ENCODE peak calls at places on chromosome 5, in ten cellular contexts. L is fibroblast of pulmonary artery; D is dorsolateral prefrontal cortex; B is H1; H is upper lobe of right lung; P is iPS DF 19.7; G is CD4-positive, alpha-beta memory T cell; U is Right ventricle myocardium superior; X is HTR-8/SVneo; Z is stromal cell of bone marrow. M is an unnamed sample.

GRCh38 chr5:1374680-1375055 is 29.8 kb upstream of the CLPTM1L start:
- DNase-seq in L (no peak), D (no peak), B (no peak), H (no peak), P (no peak), G (no peak), U (no peak), X (no peak), Z (peak), M (no peak)

GRCh38 chr5:154756871-154757646 is 1.9 kb downstream of the LARP1 start:
- DNase-seq in L (peak), D (peak), B (no peak), H (peak), P (no peak), G (no peak), U (peak), X (no peak), Z (no peak), M (peak)

GRCh38 chr5:174737335-174737734 is 13.0 kb downstream of the MSX2 start:
- DNase-seq in L (no peak), D (no peak), B (no peak), H (no peak), P (no peak), G (no peak), U (no peak), X (no peak), Z (no peak), M (no peak)

GRCh38 chr5:66169534-66169933 is 25.4 kb downstream of the SREK1 start:
- DNase-seq in L (no peak), D (no peak), B (no peak), H (no peak), P (no peak), G (peak), U (no peak), X (no peak), Z (no peak), M (no peak)

GRCh38 chr5:132971483-132972435 is 8.3 kb upstream of the AFF4 start:
- DNase-seq in L (peak), D (no peak), B (no peak), H (no peak), P (no peak), G (no peak), U (no peak), X (no peak), Z (no peak), M (no peak)

GRCh38 chr5:151077419-151077818 is 3.4 kb downstream of the TNIP1 start:
- DNase-seq in L (no peak), D (no peak), B (no peak), H (no peak), P (no peak), G (no peak), U (no peak), X (no peak), Z (no peak), M (no peak)

GRCh38 chr5:142800776-142801494 is 30.8 kb downstream of the ARHGAP26 start:
- DNase-seq in L (no peak), D (no peak), B (no peak), H (no peak), P (no peak), G (peak), U (no peak), X (no peak), Z (no peak), M (peak)

GRCh38 chr5:96242536-96242935 is 190.5 kb downstream of the PCSK1 start:
- DNase-seq in L (no peak), D (no peak), B (no peak), H (no peak), P (no peak), G (no peak), U (no peak), X (no peak), Z (no peak), M (no peak)

GRCh38 chr5:6449465-6450158 is 953 bp downstream of the UBE2QL1 start:
- DNase-seq in L (no peak), D (no peak), B (no peak), H (no peak), P (no peak), G (no peak), U (no peak), X (no peak), Z (no peak), M (no peak)

GRCh38 chr5:57221049-57221568 is 47.2 kb downstream of the GPBP1 start:
- DNase-seq in L (peak), D (no peak), B (no peak), H (no peak), P (no peak), G (peak), U (no peak), X (peak), Z (peak), M (peak)

GRCh38 chr5:96961053-96961452 is 25.2 kb downstream of the LNPEP start:
- DNase-seq in L (peak), D (no peak), B (no peak), H (no peak), P (no peak), G (peak), U (no peak), X (no peak), Z (no peak), M (peak)

GRCh38 chr5:78638423-78638822 is 10.1 kb downstream of the LHFPL2 start:
- DNase-seq in L (peak), D (no peak), B (no peak), H (no peak), P (no peak), G (no peak), U (peak), X (peak), Z (peak), M (no peak)

GRCh38 chr5:1315709-1316587 is 21.1 kb upstream of the TERT start:
- DNase-seq in L (peak), D (no peak), B (no peak), H (peak), P (no peak), G (peak), U (no peak), X (no peak), Z (no peak), M (peak)

GRCh38 chr5:125199968-125200841 is 453.8 kb upstream of the ZNF608 start:
- DNase-seq in L (peak), D (peak), B (no peak), H (no peak), P (no peak), G (no peak), U (peak), X (no peak), Z (no peak), M (no peak)

GRCh38 chr5:45774528-45774927 is 78.3 kb upstream of the HCN1 start:
- DNase-seq in L (no peak), D (no peak), B (no peak), H (no peak), P (no peak), G (no peak), U (no peak), X (no peak), Z (no peak), M (no peak)

GRCh38 chr5:121668635-121669034 is 183.0 kb upstream of the FTMT start:
- DNase-seq in L (no peak), D (no peak), B (no peak), H (no peak), P (no peak), G (no peak), U (no peak), X (no peak), Z (peak), M (no peak)

GRCh38 chr5:132000677-132001453 is 10.6 kb downstream of the ACSL6 start:
- DNase-seq in L (no peak), D (peak), B (no peak), H (peak), P (no peak), G (peak), U (no peak), X (no peak), Z (no peak), M (no peak)

GRCh38 chr5:94830520-94830919 is 212.1 kb downstream of the SLF1 start:
- DNase-seq in L (peak), D (no peak), B (no peak), H (no peak), P (no peak), G (no peak), U (no peak), X (no peak), Z (peak), M (no peak)

GRCh38 chr5:107388111-107388861 is 282.5 kb downstream of the EFNA5 start:
- DNase-seq in L (peak), D (no peak), B (no peak), H (no peak), P (no peak), G (no peak), U (no peak), X (peak), Z (peak), M (no peak)

GRCh38 chr5:107712359-107712870 is 41.7 kb upstream of the EFNA5 start:
- DNase-seq in L (no peak), D (no peak), B (no peak), H (no peak), P (no peak), G (no peak), U (no peak), X (no peak), Z (no peak), M (no peak)

GRCh38 chr5:161007879-161008278 is 155.9 kb upstream of the ATP10B start:
- DNase-seq in L (no peak), D (no peak), B (no peak), H (no peak), P (no peak), G (no peak), U (no peak), X (no peak), Z (no peak), M (no peak)

GRCh38 chr5:115402822-115403577 is 106.5 kb upstream of the CCDC112 start:
- DNase-seq in L (peak), D (no peak), B (no peak), H (no peak), P (no peak), G (no peak), U (no peak), X (no peak), Z (no peak), M (no peak)

GRCh38 chr5:159034083-159034824 is 65.5 kb downstream of the EBF1 start:
- DNase-seq in L (peak), D (no peak), B (no peak), H (no peak), P (no peak), G (no peak), U (no peak), X (no peak), Z (no peak), M (no peak)

GRCh38 chr5:173395933-173396308 is 67.7 kb upstream of the STC2 start:
- DNase-seq in L (no peak), D (no peak), B (no peak), H (no peak), P (no peak), G (no peak), U (no peak), X (no peak), Z (no peak), M (no peak)

GRCh38 chr5:132050136-132050535 is 10.3 kb upstream of the IL3 start:
- DNase-seq in L (no peak), D (no peak), B (no peak), H (peak), P (no peak), G (no peak), U (no peak), X (no peak), Z (no peak), M (no peak)

GRCh38 chr5:157870837-157871834 is 12.2 kb upstream of the CLINT1 start:
- DNase-seq in L (peak), D (no peak), B (no peak), H (no peak), P (no peak), G (no peak), U (no peak), X (no peak), Z (no peak), M (no peak)

GRCh38 chr5:139088024-139088423 is 110.1 kb downstream of the SIL1 start:
- DNase-seq in L (no peak), D (no peak), B (no peak), H (no peak), P (no peak), G (no peak), U (no peak), X (no peak), Z (no peak), M (no peak)

GRCh38 chr5:141084487-141084989 is 9.9 kb upstream of the PCDHB2 start:
- DNase-seq in L (peak), D (no peak), B (peak), H (no peak), P (peak), G (peak), U (peak), X (peak), Z (peak), M (no peak)

GRCh38 chr5:161966544-161966943 is 101.0 kb upstream of the GABRG2 start:
- DNase-seq in L (no peak), D (no peak), B (no peak), H (no peak), P (no peak), G (no peak), U (no peak), X (no peak), Z (no peak), M (no peak)

GRCh38 chr5:137206030-137206715 is 293.0 kb downstream of the SPOCK1 start:
- DNase-seq in L (peak), D (no peak), B (no peak), H (peak), P (no peak), G (no peak), U (no peak), X (no peak), Z (no peak), M (no peak)

GRCh38 chr5:84287964-84288363 is 96.7 kb downstream of the EDIL3 start:
- DNase-seq in L (peak), D (no peak), B (no peak), H (no peak), P (no peak), G (no peak), U (no peak), X (peak), Z (peak), M (no peak)

GRCh38 chr5:167284491-167284890 is 1007.0 kb upstream of the WWC1 start:
- DNase-seq in L (peak), D (no peak), B (no peak), H (no peak), P (no peak), G (no peak), U (no peak), X (no peak), Z (peak), M (no peak)